ENCODE peak calls at places on chromosomes 2 and 18, in eight cellular contexts. L, T, H, S, M, Y, P and W are unnamed samples.
A peak's percentile ranks its signal among the peaks of the same experiment; 100 is the strongest.

GRCh38 chr2:74206180-74206688 is 7.8 kb downstream of the MTHFD2 start:
- DNase-seq in Y (peak; percentile 61), T (peak; percentile 83), M (peak; percentile 69), P (no peak), H (no peak), L (no peak), S (peak; percentile 38), W (peak; percentile 57)

GRCh38 chr2:188327518-188328205 is 36.0 kb downstream of the GULP1 start:
- DNase-seq in L (no peak), Y (peak; percentile 4), M (no peak), H (no peak), T (no peak), S (no peak), P (no peak), W (no peak)

GRCh38 chr18:71799016-71799673 is 745.0 kb downstream of the CBLN2 start:
- DNase-seq in Y (no peak), P (no peak), T (no peak), L (no peak), H (no peak), M (no peak), S (peak; percentile 33), W (peak; percentile 42)

GRCh38 chr2:20933692-20934091 is 110.2 kb downstream of the APOB start:
- DNase-seq in H (no peak), Y (peak; percentile 47), M (no peak), S (no peak), T (no peak), L (no peak), P (no peak), W (no peak)

GRCh38 chr2:11133238-11133935 is 21.9 kb upstream of the SLC66A3 start:
- DNase-seq in H (no peak), P (no peak), L (no peak), Y (no peak), T (peak; percentile 86), M (no peak), S (no peak), W (no peak)

GRCh38 chr2:33441235-33441810 is 35.1 kb upstream of the RASGRP3 start:
- DNase-seq in S (peak; percentile 56), Y (peak; percentile 74), T (no peak), L (peak; percentile 42), H (peak; percentile 30), M (peak; percentile 15), P (peak; percentile 57), W (peak; percentile 71)

GRCh38 chr2:12813166-12813565 is 96.4 kb downstream of the TRIB2 start:
- DNase-seq in T (no peak), M (no peak), P (no peak), L (no peak), H (no peak), S (peak; percentile 12), Y (no peak), W (no peak)

GRCh38 chr18:5311273-5312009 is 15.9 kb upstream of the ZBTB14 start:
- DNase-seq in Y (peak; percentile 10), T (no peak), L (no peak), S (no peak), M (no peak), H (no peak), P (no peak), W (peak; percentile 20)

GRCh38 chr18:68435581-68435980 is 279.3 kb downstream of the TMX3 start:
- DNase-seq in Y (no peak), L (no peak), S (no peak), H (no peak), P (no peak), T (no peak), M (no peak), W (no peak)
- TF ChIP-seq CTCF in Y (no peak), L (no peak), S (no peak), H (no peak), P (no peak), T (no peak), M (no peak), W (no peak)

GRCh38 chr2:117776888-117777287 is 37.6 kb upstream of the DDX18 start:
- DNase-seq in T (no peak), P (no peak), H (no peak), L (no peak), Y (no peak), M (no peak), S (no peak), W (no peak)

GRCh38 chr2:117775820-117776219 is 38.7 kb upstream of the DDX18 start:
- DNase-seq in Y (no peak), T (no peak), L (no peak), H (no peak), P (no peak), M (no peak), S (no peak), W (no peak)

GRCh38 chr2:117770696-117771095 is 43.8 kb upstream of the DDX18 start:
- DNase-seq in S (no peak), M (no peak), H (no peak), Y (no peak), T (no peak), L (no peak), P (no peak), W (no peak)

GRCh38 chr2:117774716-117775115 is 39.8 kb upstream of the DDX18 start:
- DNase-seq in L (no peak), Y (no peak), H (no peak), M (no peak), P (no peak), S (no peak), T (no peak), W (peak; percentile 14)

GRCh38 chr2:117771969-117772630 is 42.4 kb upstream of the DDX18 start:
- DNase-seq in L (no peak), H (no peak), M (no peak), P (no peak), T (no peak), S (peak; percentile 15), Y (peak; percentile 45), W (peak; percentile 49)
- TF ChIP-seq CTCF in L (no peak), H (peak; percentile 80), M (peak; percentile 34), P (no peak), T (no peak), S (peak; percentile 4), Y (peak; percentile 57), W (peak; percentile 35)

DNA sequence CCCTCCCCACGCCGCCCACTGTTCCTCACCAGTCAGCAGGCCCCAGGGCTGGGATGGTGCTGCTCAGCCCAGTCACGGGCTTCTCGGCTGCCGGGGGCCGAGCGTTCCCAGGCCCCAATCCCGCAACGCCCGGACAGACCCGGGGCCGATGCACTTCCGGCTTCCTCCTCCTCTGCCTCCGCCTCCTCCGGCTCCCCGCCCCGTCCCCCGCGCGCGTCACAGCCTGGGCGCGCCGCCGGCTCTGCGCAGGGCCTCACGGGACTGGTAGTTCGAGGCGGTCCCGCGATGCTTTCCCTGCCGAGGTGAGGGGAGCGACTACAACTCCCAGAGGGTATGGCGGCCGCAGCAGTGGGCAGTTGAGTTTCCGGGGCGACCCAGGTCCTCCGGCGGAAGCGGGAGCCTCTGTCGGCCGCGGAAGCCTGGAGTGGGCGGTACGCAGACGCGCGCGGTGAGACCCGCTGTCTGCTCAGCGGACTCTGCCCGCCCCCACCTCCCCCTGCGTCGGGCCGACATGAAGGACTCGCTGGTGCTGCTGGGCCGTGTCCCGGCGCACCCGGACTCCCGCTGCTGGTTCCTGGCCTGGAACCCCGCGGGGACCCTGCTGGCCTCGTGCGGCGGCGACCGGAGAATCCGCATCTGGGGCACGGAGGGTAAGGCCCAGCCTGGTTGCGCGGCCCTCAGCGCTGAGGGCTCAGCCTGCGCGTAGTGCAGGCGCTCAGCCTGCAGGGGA is at the start of the genes CIAO1 and TMEM127:
- DNase-seq in S (peak; percentile 98), Y (peak; percentile 98), H (peak; percentile 95), L (peak; percentile 99), M (peak; percentile 99), T (peak; percentile 100), P (peak; percentile 99), W (peak; percentile 98)
- TF ChIP-seq CTCF in S (no peak), Y (peak; percentile 43), H (peak; percentile 58), L (peak; percentile 50), M (no peak), T (peak; percentile 48), P (no peak), W (no peak)

GRCh38 chr2:221570321-221571107 is 1.6 kb downstream of the EPHA4 start:
- DNase-seq in M (peak; percentile 18), P (no peak), T (no peak), S (peak; percentile 33), L (no peak), Y (peak; percentile 11), H (peak; percentile 23), W (no peak)
- TF ChIP-seq CTCF in M (no peak), P (no peak), T (no peak), S (peak; percentile 24), L (no peak), Y (peak; percentile 33), H (no peak), W (no peak)

GRCh38 chr18:48540329-48541025 is 1.6 kb downstream of the CTIF start:
- DNase-seq in Y (peak; percentile 74), T (peak; percentile 89), P (peak; percentile 77), H (peak; percentile 61), M (peak; percentile 77), L (peak; percentile 76), S (peak; percentile 63), W (peak; percentile 67)
- TF ChIP-seq CTCF in Y (peak; percentile 25), T (no peak), P (no peak), H (peak; percentile 35), M (no peak), L (no peak), S (no peak), W (peak; percentile 26)

GRCh38 chr2:7809640-7810039 is 872.2 kb upstream of the ID2 start:
- DNase-seq in T (no peak), S (no peak), H (no peak), P (no peak), Y (no peak), M (no peak), L (no peak), W (no peak)
- TF ChIP-seq CTCF in T (no peak), S (no peak), H (peak; percentile 36), P (no peak), Y (no peak), M (peak; percentile 7), L (no peak), W (no peak)

GRCh38 chr2:48205137-48205798 is 299.0 kb upstream of the FBXO11 start:
- DNase-seq in T (no peak), P (no peak), S (no peak), M (no peak), H (peak; percentile 26), Y (no peak), L (no peak), W (no peak)
- TF ChIP-seq CTCF in T (no peak), P (no peak), S (peak; percentile 17), M (no peak), H (no peak), Y (no peak), L (no peak), W (no peak)

GRCh38 chr2:54341656-54342055 is 85.6 kb upstream of the TSPYL6 start:
- DNase-seq in H (no peak), T (no peak), M (no peak), Y (no peak), P (no peak), S (no peak), L (no peak), W (no peak)
- TF ChIP-seq CTCF in H (no peak), T (no peak), M (no peak), Y (peak; percentile 14), P (no peak), S (no peak), L (no peak), W (no peak)